ENCODE peak calls at places on chromosome 9, in six cellular contexts. H is PC-3, G is endothelial cell of umbilical vein, I is neural progenitor cell, Y is GM23248, R is H1. S is an unnamed sample.

GRCh38 chr9:79013715-79014610 is 557.8 kb upstream of the TLE4 start:
- DNase-seq in Y (peak), I (no peak), H (peak), R (no peak), G (peak), S (no peak)

GRCh38 chr9:8842402-8843193 is 1043.0 kb upstream of the DMAC1 start:
- DNase-seq in I (no peak), R (no peak), Y (no peak), H (no peak), G (no peak), S (no peak)

GRCh38 chr9:110919609-110920008 is 118.7 kb downstream of the LPAR1 start:
- DNase-seq in G (no peak), H (peak), Y (peak), I (no peak), R (no peak), S (no peak)

GRCh38 chr9:38682713-38683112 is 37.2 kb downstream of the FAM240B start:
- DNase-seq in G (peak), R (no peak), I (peak), H (peak), Y (peak), S (no peak)

GRCh38 chr9:81237565-81238231 is 451.6 kb downstream of the TLE1 start:
- DNase-seq in Y (no peak), H (peak), I (no peak), R (no peak), G (no peak), S (no peak)

GRCh38 chr9:27359763-27360162 is 62.8 kb upstream of the EQTN start:
- DNase-seq in Y (no peak), I (no peak), R (no peak), H (no peak), G (no peak), S (no peak)

GRCh38 chr9:136268318-136268717 is 22.7 kb upstream of the QSOX2 start:
- DNase-seq in Y (no peak), R (no peak), H (no peak), G (no peak), I (peak), S (no peak)

GRCh38 chr9:22111871-22112247 is 102.8 kb upstream of the CDKN2B start:
- DNase-seq in I (no peak), G (peak), R (no peak), H (peak), Y (peak), S (no peak)

GRCh38 chr9:99732715-99733114 is 89.0 kb upstream of the NR4A3 start:
- DNase-seq in H (no peak), I (no peak), G (peak), R (no peak), Y (peak), S (no peak)

GRCh38 chr9:130927995-130928900 is 10.8 kb downstream of the FIBCD1 start:
- DNase-seq in R (no peak), Y (peak), H (peak), G (peak), I (no peak), S (no peak)

GRCh38 chr9:95182854-95183563 is 134.5 kb downstream of the FANCC start:
- DNase-seq in G (no peak), R (peak), I (peak), Y (no peak), H (no peak), S (no peak)

GRCh38 chr9:90803860-90804593 is 2.4 kb downstream of the SYK start:
- DNase-seq in I (no peak), G (no peak), R (no peak), Y (no peak), H (no peak), S (no peak)

GRCh38 chr9:128145536-128145935 is 3.7 kb upstream of the LCN2 start:
- DNase-seq in H (peak), Y (no peak), G (no peak), R (no peak), I (no peak), S (no peak)

GRCh38 chr9:8366161-8366926 is 566.8 kb upstream of the DMAC1 start:
- DNase-seq in Y (no peak), R (no peak), I (no peak), G (peak), H (peak), S (no peak)

GRCh38 chr9:93156475-93157008 is 22.5 kb upstream of the NINJ1 start:
- DNase-seq in I (no peak), G (no peak), H (no peak), Y (no peak), R (no peak), S (no peak)

GRCh38 chr9:72442212-72442607 is 77.2 kb upstream of the ZFAND5 start:
- DNase-seq in G (peak), R (no peak), I (no peak), H (peak), Y (peak), S (no peak)

GRCh38 chr9:83669067-83669466 is 38.7 kb downstream of the UBQLN1 start:
- DNase-seq in I (no peak), Y (peak), H (no peak), R (no peak), G (no peak), S (no peak)

GRCh38 chr9:72494051-72494450 is 27.4 kb upstream of the TMC1 start:
- DNase-seq in G (no peak), I (peak), Y (no peak), H (no peak), R (no peak), S (no peak)

GRCh38 chr9:32500768-32501167 is 25.2 kb downstream of the RIGI start:
- DNase-seq in I (no peak), H (peak), Y (peak), G (peak), R (no peak), S (no peak)

GRCh38 chr9:19174127-19174921 is 47.0 kb upstream of the PLIN2 start:
- DNase-seq in Y (peak), R (peak), G (peak), H (peak), I (peak), S (peak)

GRCh38 chr9:70504814-70505213 is 90.4 kb upstream of the KLF9 start:
- DNase-seq in H (no peak), I (no peak), Y (no peak), R (no peak), G (no peak), S (no peak)

GRCh38 chr9:73133921-73134407 is 17.7 kb upstream of the ANXA1 start:
- DNase-seq in H (peak), I (no peak), R (no peak), G (no peak), Y (peak), S (no peak)

GRCh38 chr9:113298924-113299770 is 4.0 kb downstream of the RNF183 start:
- DNase-seq in Y (no peak), I (no peak), H (no peak), R (no peak), G (no peak), S (no peak)

GRCh38 chr9:27967236-27967635 is 394.0 kb upstream of the C9orf72 start:
- DNase-seq in G (no peak), H (peak), I (no peak), R (no peak), Y (no peak), S (no peak)

GRCh38 chr9:4258321-4259093 is 41.4 kb downstream of the GLIS3 start:
- DNase-seq in I (no peak), R (no peak), Y (peak), H (peak), G (no peak), S (no peak)

GRCh38 chr9:4859035-4859434 is 66.3 kb downstream of the RCL1 start:
- DNase-seq in Y (no peak), R (no peak), I (no peak), H (no peak), G (no peak), S (no peak)

GRCh38 chr9:113151696-113152630 is 1.2 kb downstream of the SLC31A2 start:
- DNase-seq in I (no peak), G (no peak), Y (peak), R (no peak), H (no peak), S (no peak)

GRCh38 chr9:129481824-129482511 is 138.9 kb downstream of the C9orf50 start:
- DNase-seq in R (no peak), G (peak), H (no peak), I (peak), Y (peak), S (no peak)

GRCh38 chr9:15851766-15852165 is 298.9 kb downstream of the CCDC171 start:
- DNase-seq in H (no peak), G (no peak), I (no peak), R (no peak), Y (no peak), S (no peak)

GRCh38 chr9:91758491-91758981 is 191.5 kb downstream of the ROR2 start:
- DNase-seq in Y (peak), I (peak), H (peak), G (peak), R (peak), S (peak)

GRCh38 chr9:99828417-99829176 is 6.9 kb downstream of the NR4A3 start:
- DNase-seq in G (no peak), I (peak), H (no peak), R (peak), Y (peak), S (no peak)

GRCh38 chr9:83066771-83067170 is 3.8 kb upstream of the RASEF start:
- DNase-seq in R (no peak), H (peak), Y (peak), G (no peak), I (no peak), S (no peak)

GRCh38 chr9:93254806-93255519 is 71.0 kb downstream of the WNK2 start:
- DNase-seq in G (no peak), R (peak), I (no peak), H (no peak), Y (no peak), S (no peak)

GRCh38 chr9:95009459-95009858 is 283.0 kb downstream of the AOPEP start:
- DNase-seq in Y (no peak), G (peak), R (no peak), I (no peak), H (no peak), S (no peak)

GRCh38 chr9:91071185-91071990 is 269.8 kb downstream of the SYK start:
- DNase-seq in H (peak), Y (peak), G (peak), I (no peak), R (peak), S (no peak)

GRCh38 chr9:19828586-19828985 is 39.7 kb upstream of the SLC24A2 start:
- DNase-seq in R (no peak), I (no peak), H (no peak), G (no peak), Y (no peak), S (no peak)

GRCh38 chr9:24832307-24832706 is 286.6 kb upstream of the IZUMO3 start:
- DNase-seq in H (peak), I (peak), R (peak), G (no peak), Y (no peak), S (no peak)

GRCh38 chr9:28899926-28900325 is 1326.6 kb upstream of the C9orf72 start:
- DNase-seq in R (no peak), I (no peak), G (no peak), H (no peak), Y (no peak), S (no peak)

GRCh38 chr9:124502711-124503702 is 4.2 kb downstream of the NR5A1 start:
- DNase-seq in Y (peak), G (no peak), H (no peak), I (peak), R (peak), S (no peak)
- TF ChIP-seq EZH2 in Y (no peak), G (no peak), H (no peak), I (no peak), R (no peak), S (no peak)

DNA sequence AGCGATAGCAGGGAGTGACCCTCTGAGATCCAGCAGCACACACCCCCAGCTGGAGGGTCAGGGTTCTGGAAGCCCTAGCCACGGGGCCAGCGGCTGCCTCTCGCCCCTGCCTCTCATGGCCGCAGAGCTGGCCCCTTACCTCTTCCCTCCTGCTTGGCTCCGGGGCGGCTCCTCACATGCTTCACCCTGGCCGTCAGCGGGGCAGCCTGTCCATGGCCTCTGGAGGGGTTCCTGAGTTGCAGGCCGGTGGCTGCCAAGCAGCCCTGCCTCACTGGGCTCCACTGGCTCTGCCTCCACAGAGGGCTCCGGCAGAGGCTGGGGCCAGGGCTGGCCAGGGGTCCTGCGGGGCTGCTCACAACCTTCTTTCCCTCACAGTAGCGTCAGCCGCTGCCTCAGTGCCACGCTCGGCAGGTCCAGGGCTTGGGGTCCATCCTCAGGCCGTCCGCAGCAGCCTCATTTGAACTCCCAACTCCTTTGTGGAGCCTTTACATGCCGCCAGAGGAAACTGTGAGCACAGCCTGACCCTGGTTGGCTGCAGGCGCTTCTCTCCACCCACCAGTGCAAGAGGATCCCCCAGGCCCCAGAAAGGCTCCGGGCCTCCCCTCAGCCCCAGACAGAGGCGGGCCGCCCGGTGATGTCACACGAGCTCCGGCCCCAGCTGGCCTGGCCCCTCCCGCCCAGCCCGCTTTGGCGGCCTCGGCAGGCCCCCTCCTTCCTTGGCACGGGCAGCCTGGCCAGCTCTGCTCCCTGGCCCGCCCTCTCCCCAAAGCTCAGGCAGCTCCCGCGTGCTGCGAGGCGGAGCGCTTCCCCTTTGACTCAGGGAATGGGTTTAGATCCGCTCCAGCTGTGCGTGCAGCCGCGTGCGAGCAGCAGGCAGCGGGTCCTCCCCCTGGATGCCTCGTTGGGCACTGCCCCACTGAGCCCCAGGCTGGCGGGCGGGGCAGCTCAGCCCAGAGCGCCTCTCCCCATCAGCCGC is at the start of gene ANGPTL2:
- DNase-seq in H (peak), Y (peak), R (peak), I (peak), G (peak), S (no peak)
- H3K9ac ChIP-seq in H (no peak), Y (peak), R (peak), I (peak), G (peak), S (no peak)

GRCh38 chr9:104810421-104811339 is 46.8 kb downstream of the NIPSNAP3B start:
- DNase-seq in G (no peak), H (peak), Y (peak), I (no peak), R (no peak), S (no peak)
- H2AFZ ChIP-seq in G (no peak), H (peak), Y (no peak), I (no peak), R (no peak), S (no peak)

DNA sequence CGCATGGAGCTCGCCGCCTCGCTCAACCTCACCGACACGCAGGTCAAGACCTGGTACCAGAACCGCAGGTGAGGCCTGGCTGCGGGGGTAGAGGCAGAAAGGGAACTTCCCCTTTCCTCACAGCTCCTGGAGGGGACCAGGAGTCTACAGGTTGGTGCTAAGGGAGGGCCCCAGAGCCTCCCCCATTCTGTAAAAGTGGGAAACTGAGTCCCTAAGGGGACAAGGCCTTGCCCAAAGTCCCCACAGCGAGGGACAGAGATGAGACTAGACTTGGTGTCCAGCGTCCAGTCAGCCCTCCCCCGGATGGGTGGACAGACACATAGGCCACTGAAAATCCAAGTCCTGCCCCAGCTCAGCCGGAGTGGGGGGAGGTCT is 5.1 kb downstream of the BARHL1 start:
- DNase-seq in I (no peak), R (no peak), Y (no peak), H (no peak), G (no peak), S (no peak)
- TF ChIP-seq EZH2 in I (no peak), R (peak), Y (no peak), H (no peak), G (no peak), S (no peak)

GRCh38 chr9:35909274-35909673 is at the start of gene SPAAR:
- DNase-seq in H (no peak), Y (no peak), R (no peak), I (no peak), G (peak), S (no peak)
- H3K9ac ChIP-seq in H (peak), Y (peak), R (no peak), I (no peak), G (peak), S (no peak)

S was measured in DND-41.